ENCODE peak calls at places on chromosome 19, in six cellular contexts. N, U, O, C, X and S are unnamed samples.

GRCh38 chr19:9075064-9075964 is 11.5 kb upstream of the OR1M1 start:
- DNase-seq in N (peak), U (peak), O (peak), C (peak), X (peak), S (peak)

GRCh38 chr19:45097450-45097775 is 4.4 kb downstream of the PPP1R37 start:
- DNase-seq in N (no peak), U (no peak), O (no peak), C (no peak), X (no peak), S (no peak)

GRCh38 chr19:12603714-12604113 is 6.9 kb downstream of the ZNF490 start:
- DNase-seq in N (no peak), U (no peak), O (no peak), C (no peak), X (no peak), S (no peak)

GRCh38 chr19:5048727-5049553 is 80.0 kb downstream of the KDM4B start:
- DNase-seq in N (peak), U (no peak), O (peak), C (no peak), X (no peak), S (no peak)

GRCh38 chr19:18620311-18620710 is 7.6 kb downstream of the TMEM59L start:
- DNase-seq in N (no peak), U (no peak), O (no peak), C (no peak), X (no peak), S (no peak)

GRCh38 chr19:49690656-49691242 is at the start of gene CPT1C:
- DNase-seq in N (peak), U (no peak), O (peak), C (no peak), X (peak), S (peak)

GRCh38 chr19:10517361-10517759 is at the start of gene S1PR5:
- DNase-seq in N (no peak), U (no peak), O (no peak), C (no peak), X (peak), S (no peak)

GRCh38 chr19:19399733-19400438 is 5.6 kb upstream of the GATAD2A start:
- DNase-seq in N (peak), U (no peak), O (no peak), C (no peak), X (no peak), S (no peak)

GRCh38 chr19:632228-633067 is 889 bp downstream of the POLRMT start:
- DNase-seq in N (peak), U (no peak), O (peak), C (no peak), X (peak), S (no peak)

GRCh38 chr19:35657904-35658700 is 8.2 kb upstream of the UPK1A start:
- DNase-seq in N (no peak), U (no peak), O (no peak), C (no peak), X (no peak), S (no peak)

GRCh38 chr19:30178721-30179402 is 193.3 kb upstream of the ZNF536 start:
- DNase-seq in N (no peak), U (no peak), O (no peak), C (no peak), X (no peak), S (no peak)

GRCh38 chr19:19169236-19170052 is 619 bp downstream of the MEF2B start:
- DNase-seq in N (no peak), U (no peak), O (no peak), C (no peak), X (no peak), S (no peak)

GRCh38 chr19:44720945-44721344 is 22.0 kb downstream of the CEACAM16 start:
- DNase-seq in N (peak), U (no peak), O (no peak), C (no peak), X (no peak), S (no peak)

GRCh38 chr19:14147797-14148605 is 11.6 kb upstream of the ASF1B start:
- DNase-seq in N (peak), U (no peak), O (peak), C (peak), X (peak), S (peak)

GRCh38 chr19:5154799-5155426 is 185.7 kb downstream of the PTPRS start:
- DNase-seq in N (no peak), U (no peak), O (no peak), C (no peak), X (no peak), S (no peak)

GRCh38 chr19:10001899-10002298 is 8.4 kb downstream of the COL5A3 start:
- DNase-seq in N (no peak), U (no peak), O (peak), C (no peak), X (peak), S (no peak)

GRCh38 chr19:49194408-49194807 is 36.8 kb downstream of the TRPM4 start:
- DNase-seq in N (no peak), U (no peak), O (no peak), C (no peak), X (no peak), S (no peak)

GRCh38 chr19:8238251-8238650 is 29.1 kb downstream of the CERS4 start:
- DNase-seq in N (peak), U (no peak), O (no peak), C (no peak), X (no peak), S (no peak)

GRCh38 chr19:23093832-23094231 is 23.0 kb upstream of the ZNF730 start:
- DNase-seq in N (no peak), U (no peak), O (no peak), C (no peak), X (peak), S (no peak)

GRCh38 chr19:19591133-19591825 is 27.2 kb downstream of the PBX4 start:
- DNase-seq in N (peak), U (peak), O (no peak), C (no peak), X (peak), S (peak)

GRCh38 chr19:16118489-16119033 is 6.9 kb downstream of the RAB8A start:
- DNase-seq in N (no peak), U (no peak), O (no peak), C (no peak), X (no peak), S (no peak)

GRCh38 chr19:4830768-4831265 is 695 bp downstream of the TICAM1 start:
- DNase-seq in N (no peak), U (no peak), O (peak), C (no peak), X (no peak), S (no peak)

GRCh38 chr19:32935629-32936028 is 36.1 kb downstream of the CEP89 start:
- DNase-seq in N (no peak), U (no peak), O (no peak), C (no peak), X (no peak), S (no peak)

GRCh38 chr19:52200044-52200443 is 10.2 kb downstream of the PPP2R1A start:
- DNase-seq in N (peak), U (peak), O (no peak), C (peak), X (no peak), S (no peak)

GRCh38 chr19:21482863-21483276 is 22.5 kb upstream of the ZNF429 start:
- DNase-seq in N (peak), U (no peak), O (peak), C (no peak), X (peak), S (no peak)

GRCh38 chr19:1787116-1787515 is 25.0 kb downstream of the ATP8B3 start:
- DNase-seq in N (no peak), U (no peak), O (no peak), C (no peak), X (no peak), S (no peak)

GRCh38 chr19:4472174-4472974 is at the start of gene HDGFL2:
- DNase-seq in N (no peak), U (no peak), O (peak), C (no peak), X (no peak), S (no peak)

GRCh38 chr19:4831351-4832340 is at the start of gene TICAM1:
- DNase-seq in N (peak), U (no peak), O (peak), C (peak), X (peak), S (no peak)

GRCh38 chr19:47698631-47699359 is 14.4 kb upstream of the EHD2 start:
- DNase-seq in N (no peak), U (no peak), O (no peak), C (no peak), X (no peak), S (no peak)

GRCh38 chr19:29680447-29680846 is 15.2 kb downstream of the PLEKHF1 start:
- DNase-seq in N (no peak), U (no peak), O (peak), C (no peak), X (no peak), S (no peak)

GRCh38 chr19:4870025-4870700 is 2.7 kb upstream of the PLIN3 start:
- DNase-seq in N (peak), U (peak), O (peak), C (no peak), X (peak), S (peak)

DNA sequence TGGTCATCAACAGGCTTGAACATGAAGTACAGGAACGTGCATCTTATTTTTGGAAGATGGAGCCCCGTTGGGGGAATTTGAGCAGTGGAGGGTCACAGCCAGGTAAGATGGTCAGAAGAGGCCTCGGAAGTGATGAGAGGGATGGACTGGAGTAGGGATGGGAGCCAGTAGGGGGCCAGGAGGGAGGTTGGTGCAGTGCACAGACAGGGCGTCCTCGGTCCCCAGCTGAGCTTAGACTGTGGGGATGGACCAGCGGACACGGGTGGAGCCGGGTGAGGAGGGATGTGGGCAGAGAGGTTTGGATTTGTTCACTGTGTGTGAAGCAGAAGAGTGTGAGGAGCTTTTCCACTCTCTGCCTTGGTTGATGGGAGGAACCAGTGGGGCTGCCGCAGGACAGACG is 10.6 kb downstream of the RPS9 start:
- DNase-seq in N (no peak), U (no peak), O (peak), C (no peak), X (no peak), S (no peak)
- TF ChIP-seq CTCF in N (no peak), U (no peak), O (no peak), C (no peak), X (peak), S (no peak)

GRCh38 chr19:17525141-17525540 is 13.7 kb downstream of the PGLS start:
- DNase-seq in N (no peak), U (no peak), O (no peak), C (no peak), X (peak), S (no peak)

GRCh38 chr19:17527326-17527725 is 15.9 kb downstream of the PGLS start:
- DNase-seq in N (no peak), U (no peak), O (no peak), C (no peak), X (no peak), S (no peak)

GRCh38 chr19:17522988-17523872 is 11.8 kb downstream of the PGLS start:
- DNase-seq in N (no peak), U (no peak), O (peak), C (no peak), X (peak), S (no peak)

GRCh38 chr19:17526922-17527321 is 15.5 kb downstream of the PGLS start:
- DNase-seq in N (no peak), U (no peak), O (no peak), C (no peak), X (no peak), S (no peak)

DNA sequence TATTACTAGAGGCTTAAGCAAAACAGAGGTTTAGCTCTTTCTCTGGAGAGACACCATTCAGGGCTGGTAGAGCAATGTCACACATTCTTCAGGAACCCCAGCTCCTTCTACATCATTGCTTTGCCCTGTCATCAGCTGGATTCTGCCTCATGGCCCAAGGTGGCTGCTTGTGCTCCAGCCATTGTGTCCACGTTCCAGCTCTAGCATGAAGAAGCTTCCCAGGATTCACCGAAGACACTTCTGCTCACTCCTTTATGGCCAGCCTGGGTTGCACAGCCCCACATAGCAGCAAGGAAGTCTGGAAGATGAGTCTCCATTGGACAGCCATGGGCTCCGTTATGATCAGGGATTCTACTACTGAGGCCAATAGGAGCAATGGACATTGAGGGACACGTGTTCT is 13.2 kb downstream of the PGLS start:
- DNase-seq in N (no peak), U (no peak), O (no peak), C (no peak), X (peak), S (no peak)
- TF ChIP-seq CTCF in N (no peak), U (no peak), O (no peak), C (no peak), X (no peak), S (no peak)

DNA sequence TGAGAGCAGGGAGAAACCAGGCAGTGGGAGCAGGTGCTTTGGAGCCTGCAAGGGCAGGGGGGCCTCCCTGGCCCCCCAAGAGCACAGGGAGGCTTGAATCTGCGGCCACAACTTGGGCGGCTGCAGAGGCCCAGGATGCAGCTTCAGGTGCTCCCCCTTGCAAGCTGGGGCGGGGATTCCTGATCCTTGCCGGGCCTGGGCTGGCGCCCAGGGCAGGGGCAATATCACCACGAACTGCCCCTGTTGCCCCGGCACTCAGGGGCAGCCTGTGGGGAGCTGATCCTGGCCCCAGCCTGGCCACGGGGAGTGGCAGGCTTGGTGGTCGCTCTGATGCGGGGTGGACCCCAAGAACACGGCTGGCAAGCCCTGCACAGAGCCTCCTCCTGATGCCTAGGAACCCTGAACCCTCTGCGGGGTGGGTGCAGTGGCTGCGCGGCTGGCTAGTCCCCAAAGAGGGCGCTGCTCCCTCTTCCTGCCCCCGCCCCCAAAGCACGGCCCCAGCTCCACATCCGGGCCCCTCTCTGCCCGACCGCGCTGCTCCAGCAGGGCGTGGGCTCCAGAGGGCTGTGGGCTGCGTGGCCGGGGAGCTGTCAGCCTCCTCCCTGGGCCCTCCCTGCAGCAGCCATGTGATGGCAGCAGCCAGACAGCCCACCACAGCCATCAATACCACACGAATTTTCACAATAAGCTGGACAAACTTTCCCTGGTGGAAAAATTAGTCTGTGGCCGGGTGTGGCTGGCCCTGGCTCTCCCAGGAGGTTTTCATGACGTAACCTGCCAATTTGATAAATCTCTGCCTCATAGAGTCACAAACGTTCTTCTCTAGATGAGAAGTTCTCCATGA is 21.0 kb downstream of the TNFSF9 start:
- DNase-seq in N (peak), U (no peak), O (peak), C (no peak), X (peak), S (no peak)
- TF ChIP-seq CTCF in N (no peak), U (no peak), O (no peak), C (no peak), X (peak), S (no peak)

GRCh38 chr19:56837004-56837403 is 3.5 kb downstream of the PEG3 start:
- DNase-seq in N (no peak), U (no peak), O (no peak), C (no peak), X (no peak), S (no peak)

GRCh38 chr19:56838930-56839664 is 1.4 kb downstream of the PEG3 start:
- DNase-seq in N (no peak), U (no peak), O (peak), C (peak), X (no peak), S (peak)

GRCh38 chr19:56837492-56837891 is 3.0 kb downstream of the PEG3 start:
- DNase-seq in N (no peak), U (no peak), O (peak), C (peak), X (no peak), S (no peak)

GRCh38 chr19:56838680-56838929 is 1.9 kb downstream of the PEG3 start:
- DNase-seq in N (no peak), U (no peak), O (no peak), C (peak), X (no peak), S (no peak)

DNA sequence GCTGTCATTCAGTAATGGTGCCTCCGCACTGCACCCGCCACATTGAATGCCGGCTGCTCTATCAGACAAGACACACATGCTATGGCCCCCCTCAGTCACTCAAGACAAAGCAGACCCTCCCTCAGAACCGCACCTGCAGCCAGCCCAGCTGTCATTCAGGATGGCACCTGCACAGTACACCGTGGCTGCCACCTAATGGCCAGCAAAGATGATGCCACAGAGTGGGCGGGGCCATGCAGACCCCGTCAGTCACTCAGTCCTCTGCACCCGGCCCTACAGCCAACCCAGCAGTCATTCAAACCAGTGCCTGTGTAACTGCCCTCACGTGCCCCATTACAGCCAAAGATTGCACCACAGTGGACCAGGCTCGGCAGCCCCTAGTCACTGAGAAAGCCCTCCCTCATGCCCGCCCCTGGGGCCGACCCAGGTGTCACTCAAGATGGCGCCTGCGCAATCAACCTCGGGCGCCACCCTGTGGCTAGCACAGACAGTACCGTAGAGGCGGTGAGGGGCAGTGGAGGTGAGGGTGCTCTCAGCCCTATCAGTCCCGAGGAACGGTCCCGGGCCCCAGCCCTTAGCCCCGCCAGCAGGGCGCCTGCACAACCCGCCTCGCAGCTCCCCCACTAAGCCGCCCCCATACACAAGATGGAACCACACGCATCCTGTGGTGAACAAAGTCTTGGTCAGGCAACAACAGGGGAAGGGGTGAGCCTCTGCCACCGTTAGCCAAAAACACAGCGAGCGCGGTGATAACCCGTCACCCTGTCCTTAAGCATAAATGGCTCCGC is 2.4 kb downstream of the PEG3 start:
- DNase-seq in N (no peak), U (no peak), O (peak), C (peak), X (no peak), S (no peak)
- TF ChIP-seq CTCF in N (no peak), U (no peak), O (no peak), C (no peak), X (no peak), S (no peak)

GRCh38 chr19:34260771-34261173 is 6.4 kb downstream of the GARRE1 start:
- DNase-seq in N (peak), U (no peak), O (no peak), C (no peak), X (peak), S (no peak)

GRCh38 chr19:34256835-34257558 is 2.6 kb downstream of the GARRE1 start:
- DNase-seq in N (peak), U (no peak), O (no peak), C (no peak), X (no peak), S (no peak)

GRCh38 chr19:34257559-34257924 is 3.2 kb downstream of the GARRE1 start:
- DNase-seq in N (no peak), U (no peak), O (no peak), C (no peak), X (no peak), S (no peak)

GRCh38 chr19:34261335-34262109 is 7.2 kb downstream of the GARRE1 start:
- DNase-seq in N (no peak), U (no peak), O (no peak), C (no peak), X (no peak), S (no peak)

DNA sequence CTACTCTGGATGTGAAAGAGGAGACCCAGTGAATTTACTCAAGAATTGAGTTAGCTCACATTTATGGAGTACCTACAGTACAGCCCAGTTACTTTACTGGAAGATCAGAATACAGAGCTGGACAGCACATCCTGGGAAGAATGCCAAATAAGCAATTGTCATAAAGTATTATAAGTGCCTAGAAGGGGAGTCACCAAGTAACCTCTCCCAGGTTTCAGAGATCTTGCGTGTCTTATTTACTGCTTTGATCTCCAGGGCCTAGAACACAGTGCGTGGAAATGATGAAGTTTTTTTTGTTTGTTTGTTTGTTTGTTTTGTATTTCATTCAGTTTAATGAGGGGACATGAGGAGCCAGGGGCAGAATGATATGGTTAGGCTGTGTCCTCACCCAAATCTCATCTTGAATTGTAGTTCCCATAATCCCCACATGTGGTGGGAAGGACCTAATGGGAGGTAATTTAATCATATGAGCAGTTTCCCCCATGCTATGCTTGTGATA is 5.1 kb downstream of the GARRE1 start:
- DNase-seq in N (peak), U (no peak), O (no peak), C (no peak), X (no peak), S (no peak)
- TF ChIP-seq CTCF in N (no peak), U (no peak), O (no peak), C (no peak), X (no peak), S (no peak)

DNA sequence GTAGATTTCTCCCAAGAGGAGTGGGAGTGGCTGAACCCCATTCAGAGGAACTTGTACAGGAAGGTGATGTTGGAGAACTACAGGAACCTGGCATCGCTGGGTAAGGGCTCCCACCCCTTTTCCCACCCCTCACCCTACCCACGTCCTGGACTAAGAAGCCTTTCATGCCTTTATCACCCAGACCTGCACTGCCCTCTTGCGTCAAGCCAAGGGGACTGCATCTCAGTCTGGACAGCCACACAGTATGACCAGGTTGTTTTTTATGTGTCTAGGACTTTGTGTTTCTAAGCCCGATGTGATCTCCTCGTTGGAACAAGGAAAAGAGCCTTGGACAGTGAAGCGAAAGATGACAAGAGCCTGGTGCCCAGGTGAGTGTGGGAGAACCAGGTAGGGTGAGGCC is 8.8 kb downstream of the ZFP28 start:
- DNase-seq in N (no peak), U (no peak), O (no peak), C (no peak), X (peak), S (no peak)
- TF ChIP-seq CTCF in N (no peak), U (no peak), O (no peak), C (no peak), X (peak), S (no peak)